ENCODE peak calls at places on chromosome 1, in four cellular contexts. S, T, A and X are unnamed samples.

GRCh38 chr1:100896481-100896982 is 642 bp downstream of the SLC30A7 start:
- DNase-seq in A (peak), S (peak), T (peak), X (peak)

GRCh38 chr1:232553050-232553754 is 76.7 kb downstream of the SIPA1L2 start:
- DNase-seq in S (peak), A (no peak), T (no peak), X (no peak)

GRCh38 chr1:228083871-228084278 is 1.4 kb downstream of the ARF1 start:
- DNase-seq in A (no peak), T (no peak), S (no peak), X (no peak)

GRCh38 chr1:169873582-169874200 is 20.0 kb downstream of the SCYL3 start:
- DNase-seq in T (no peak), S (no peak), A (no peak), X (no peak)

GRCh38 chr1:2525896-2526823 is at the start of gene PANK4:
- DNase-seq in T (peak), S (peak), A (peak), X (no peak)

GRCh38 chr1:58317694-58318093 is 228.8 kb downstream of the OMA1 start:
- DNase-seq in T (no peak), A (no peak), S (no peak), X (no peak)

GRCh38 chr1:207748737-207749528 is 2.9 kb upstream of the CD46 start:
- DNase-seq in A (no peak), S (no peak), T (no peak), X (no peak)

GRCh38 chr1:247448107-247448778 is 9.7 kb downstream of the OR2B11 start:
- DNase-seq in A (no peak), S (peak), T (no peak), X (no peak)

GRCh38 chr1:39500862-39501389 is 9.5 kb downstream of the BMP8A start:
- DNase-seq in S (no peak), A (no peak), T (no peak), X (no peak)